ENCODE peak calls at places on chromosomes 3 and 15, in four cellular contexts. I is MG63, K is AG09309, F is HFF-Myc. S is an unnamed sample.

GRCh38 chr3:71160800-71161546 is 422.6 kb downstream of the FOXP1 start:
- DNase-seq in K (no peak), F (no peak), I (no peak), S (no peak)

GRCh38 chr15:56960116-56960515 is 41.7 kb downstream of the TCF12 start:
- DNase-seq in I (no peak), K (no peak), F (no peak), S (no peak)

GRCh38 chr3:179069762-179070390 is 1.7 kb downstream of the ZMAT3 start:
- DNase-seq in K (no peak), F (no peak), I (no peak), S (no peak)

GRCh38 chr3:30768703-30769550 is 125.5 kb downstream of the GADL1 start:
- DNase-seq in F (peak), I (peak), K (peak), S (peak)

GRCh38 chr3:5095879-5096278 is 26.2 kb upstream of the ARL8B start:
- DNase-seq in F (no peak), K (no peak), I (peak), S (no peak)

GRCh38 chr15:71455878-71456277 is 340.6 kb downstream of the THSD4 start:
- DNase-seq in K (no peak), F (no peak), I (no peak), S (no peak)

GRCh38 chr15:98904466-98905048 is 103.0 kb downstream of the PGPEP1L start:
- DNase-seq in F (no peak), K (no peak), I (peak), S (no peak)

GRCh38 chr3:178482981-178483380 is 53.3 kb upstream of the KCNMB2 start:
- DNase-seq in I (peak), K (no peak), F (no peak), S (no peak)

GRCh38 chr3:133408961-133409360 is 9.1 kb downstream of the BFSP2 start:
- DNase-seq in I (peak), K (peak), F (no peak), S (no peak)

GRCh38 chr15:38283010-38283409 is 30.4 kb downstream of the SPRED1 start:
- DNase-seq in I (no peak), K (no peak), F (no peak), S (no peak)

GRCh38 chr3:132209860-132210259 is 107.3 kb upstream of the ACP3 start:
- DNase-seq in F (no peak), K (no peak), I (no peak), S (no peak)

GRCh38 chr3:139325551-139325950 is 18.3 kb upstream of the MRPS22 start:
- DNase-seq in I (no peak), F (no peak), K (no peak), S (no peak)

GRCh38 chr3:53195602-53196574 is 34.9 kb downstream of the PRKCD start:
- DNase-seq in F (no peak), K (no peak), I (peak), S (peak)

GRCh38 chr15:85479071-85479647 is 98.8 kb downstream of the AKAP13 start:
- DNase-seq in I (peak), F (no peak), K (peak), S (no peak)

GRCh38 chr3:182605882-182606611 is 187.3 kb upstream of the ATP11B start:
- DNase-seq in F (no peak), K (no peak), I (no peak), S (no peak)

GRCh38 chr3:194574639-194575483 is 58.4 kb downstream of the TMEM44 start:
- DNase-seq in F (no peak), K (no peak), I (peak), S (no peak)

GRCh38 chr3:127022849-127023248 is 39.9 kb downstream of the PLXNA1 start:
- DNase-seq in K (no peak), F (no peak), I (no peak), S (no peak)

GRCh38 chr3:157493627-157494550 is 9.3 kb downstream of the VEPH1 start:
- DNase-seq in I (peak), K (peak), F (peak), S (no peak)

GRCh38 chr3:46629571-46630517 is 17.5 kb downstream of the FAM240A start:
- DNase-seq in F (peak), I (peak), K (no peak), S (peak)

GRCh38 chr3:179027326-179027900 is 44.2 kb downstream of the ZMAT3 start:
- DNase-seq in I (no peak), K (no peak), F (no peak), S (no peak)

GRCh38 chr3:174333640-174334039 is 525.5 kb upstream of the NAALADL2 start:
- DNase-seq in I (peak), K (no peak), F (no peak), S (no peak)

GRCh38 chr3:119819806-119820205 is 37.9 kb downstream of the NR1I2 start:
- DNase-seq in K (no peak), F (no peak), I (no peak), S (no peak)

GRCh38 chr3:189630667-189631372 is 369 bp upstream of the TP63 start:
- DNase-seq in I (peak), F (no peak), K (no peak), S (no peak)

GRCh38 chr3:174116421-174116820 is 718.9 kb downstream of the NLGN1 start:
- DNase-seq in I (peak), F (no peak), K (no peak), S (no peak)

GRCh38 chr3:154718716-154719115 is 288.7 kb upstream of the GPR149 start:
- DNase-seq in K (no peak), F (no peak), I (no peak), S (no peak)

GRCh38 chr15:90064931-90065681 is 37.2 kb downstream of the IDH2 start:
- DNase-seq in F (no peak), K (no peak), I (no peak), S (no peak)

GRCh38 chr3:192904632-192905289 is 12.9 kb downstream of the MB21D2 start:
- DNase-seq in I (no peak), F (no peak), K (no peak), S (no peak)

GRCh38 chr3:4821331-4821730 is 157.9 kb upstream of the BHLHE40 start:
- DNase-seq in K (no peak), F (no peak), I (no peak), S (no peak)

GRCh38 chr3:159721324-159721723 is 267.3 kb upstream of the IL12A start:
- DNase-seq in F (no peak), I (no peak), K (no peak), S (no peak)

GRCh38 chr15:32898991-32899613 is 181.3 kb downstream of the GREM1 start:
- DNase-seq in I (no peak), K (no peak), F (no peak), S (no peak)

GRCh38 chr3:119664850-119665379 is 4.5 kb upstream of the POPDC2 start:
- DNase-seq in F (no peak), K (no peak), I (no peak), S (no peak)

GRCh38 chr15:70160267-70160666 is 62.5 kb upstream of the TLE3 start:
- DNase-seq in F (no peak), K (no peak), I (peak), S (no peak)

GRCh38 chr3:195760345-195760983 is 39.7 kb downstream of the MUC20 start:
- DNase-seq in K (no peak), F (no peak), I (no peak), S (no peak)

GRCh38 chr15:73865904-73866303 is 7.5 kb upstream of the TBC1D21 start:
- DNase-seq in I (no peak), F (no peak), K (no peak), S (no peak)

GRCh38 chr3:134796313-134797079 is 1.4 kb downstream of the EPHB1 start:
- DNase-seq in F (no peak), I (peak), K (no peak), S (no peak)

GRCh38 chr15:75335705-75336355 is at the start of gene COMMD4:
- DNase-seq in K (peak), I (peak), F (peak), S (peak)
- H3K4me3 ChIP-seq in K (peak), I (peak), F (peak), S (peak)

DNA sequence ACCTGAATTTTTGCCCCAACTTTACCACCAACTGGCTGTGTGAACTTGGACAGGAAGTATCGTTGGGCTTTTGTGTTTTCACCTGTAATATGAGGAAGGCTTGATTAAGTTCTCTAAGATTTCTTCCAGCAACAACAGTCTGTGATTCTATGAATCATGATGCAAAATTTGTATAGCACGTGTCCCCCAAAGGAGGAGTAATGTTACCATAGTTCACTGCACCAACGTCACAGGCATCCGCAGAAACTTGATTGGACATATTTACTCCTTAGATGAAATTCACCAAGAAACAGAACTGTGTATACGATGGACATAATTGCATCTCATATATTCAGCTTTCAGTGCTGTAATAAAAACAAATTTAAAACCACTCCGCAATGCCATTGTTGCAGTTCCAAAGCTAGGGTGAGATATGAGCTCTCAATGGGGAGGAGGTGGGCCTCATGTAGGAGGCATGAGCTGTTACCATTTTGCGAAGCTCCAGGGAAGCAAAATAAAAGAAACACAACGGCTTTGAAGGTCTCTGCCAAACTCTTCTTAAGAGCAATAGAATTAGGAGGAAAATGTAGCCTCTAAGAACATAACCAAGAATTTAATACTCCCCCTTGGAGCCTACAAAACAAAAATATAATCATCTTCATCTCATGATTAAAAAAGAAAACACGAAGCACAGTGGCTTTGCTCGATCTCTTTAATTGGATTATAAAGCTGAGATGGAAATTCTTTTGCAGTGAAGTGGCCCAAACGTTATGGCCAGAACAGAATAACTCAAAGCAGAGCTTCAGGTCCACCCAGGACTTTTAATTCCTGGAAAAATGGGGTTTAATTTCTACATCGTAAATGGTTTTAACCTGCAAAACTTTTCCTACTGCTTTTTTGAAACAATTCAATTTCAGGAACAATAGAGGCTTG is 80.7 kb downstream of the CHST2 start:
- DNase-seq in K (no peak), I (no peak), F (no peak), S (no peak)
- H3K4me3 ChIP-seq in K (no peak), I (no peak), F (no peak), S (no peak)

GRCh38 chr3:15377961-15378791 is 45.8 kb upstream of the SH3BP5 start:
- DNase-seq in K (peak), I (peak), F (peak), S (peak)
- H3K4me3 ChIP-seq in K (no peak), I (no peak), F (no peak), S (no peak)

GRCh38 chr15:35852818-35853624 is 307.1 kb upstream of the DPH6 start:
- DNase-seq in F (no peak), I (no peak), K (peak), S (no peak)
- H3K4me3 ChIP-seq in F (no peak), I (no peak), K (no peak), S (no peak)

DNA sequence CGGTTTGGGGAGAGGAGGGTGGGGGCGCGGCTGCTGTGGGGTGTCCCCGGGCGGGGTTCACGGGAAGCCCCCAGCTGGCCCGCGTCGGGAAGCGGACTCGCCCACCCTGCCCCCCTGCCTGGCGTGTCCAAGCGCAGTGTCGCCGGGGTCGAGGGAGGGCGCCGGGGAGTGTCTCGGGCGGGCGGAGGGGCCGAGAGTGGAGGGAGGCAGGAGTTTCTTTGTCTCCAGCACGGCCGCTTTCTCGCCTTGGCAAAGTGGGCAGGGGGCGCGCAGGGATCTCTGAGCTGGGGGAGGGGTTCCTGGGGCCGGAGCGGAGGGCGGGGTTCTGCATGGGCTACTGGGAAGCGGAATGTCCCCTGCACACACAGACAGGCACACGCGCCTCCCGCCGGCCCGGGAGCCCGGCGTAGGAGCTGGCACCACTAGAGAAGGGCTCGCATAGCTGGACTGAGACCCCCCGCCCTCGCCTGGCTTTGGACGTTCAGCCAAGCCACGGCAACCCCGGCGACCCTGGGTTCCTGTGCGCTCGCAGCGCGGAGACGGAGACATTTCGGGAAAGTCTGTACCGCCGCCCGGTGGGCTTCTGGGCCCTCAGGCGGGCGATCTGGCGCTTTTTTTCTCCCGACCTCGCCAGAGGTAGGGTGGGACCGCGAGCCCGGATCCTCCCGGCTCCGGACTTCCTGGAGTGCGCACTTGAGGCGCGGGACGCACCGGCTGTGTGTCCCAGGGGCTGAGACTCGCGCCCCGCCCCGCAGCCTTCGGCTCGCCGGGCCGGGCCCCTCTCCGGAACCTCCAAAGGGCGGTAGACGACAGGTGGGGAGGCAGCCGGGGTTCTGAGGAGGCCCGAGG is 870 bp downstream of the ST8SIA2 start:
- DNase-seq in K (no peak), F (no peak), I (peak), S (no peak)
- H3K4me3 ChIP-seq in K (peak), F (no peak), I (peak), S (no peak)

GRCh38 chr3:197154-197855 is 742 bp downstream of the CHL1 start:
- DNase-seq in I (no peak), K (no peak), F (no peak), S (no peak)
- H3K4me3 ChIP-seq in I (peak), K (no peak), F (no peak), S (no peak)

GRCh38 chr3:48299746-48300361 is 33.6 kb downstream of the SPINK8 start:
- DNase-seq in I (no peak), K (no peak), F (no peak), S (no peak)

GRCh38 chr3:48303021-48303420 is 30.4 kb downstream of the SPINK8 start:
- DNase-seq in F (no peak), I (no peak), K (no peak), S (no peak)

GRCh38 chr3:48297111-48297810 is 36.2 kb downstream of the SPINK8 start:
- DNase-seq in I (no peak), K (no peak), F (no peak), S (no peak)

GRCh38 chr3:48301814-48302194 is 31.7 kb downstream of the SPINK8 start:
- DNase-seq in K (no peak), I (peak), F (peak), S (peak)

GRCh38 chr3:48301020-48301813 is 32.2 kb downstream of the SPINK8 start:
- DNase-seq in F (peak), I (peak), K (peak), S (peak)
- H3K4me3 ChIP-seq in F (peak), I (peak), K (peak), S (peak)

GRCh38 chr15:60551147-60551780 is 72.3 kb upstream of the ICE2 start:
- DNase-seq in F (no peak), I (no peak), K (no peak), S (no peak)

GRCh38 chr15:60552224-60552623 is 73.3 kb upstream of the ICE2 start:
- DNase-seq in F (no peak), K (no peak), I (no peak), S (no peak)

GRCh38 chr15:60554494-60554893 is 75.6 kb upstream of the ICE2 start:
- DNase-seq in I (no peak), F (no peak), K (no peak), S (no peak)

GRCh38 chr15:60551781-60552161 is 72.8 kb upstream of the ICE2 start:
- DNase-seq in I (no peak), K (no peak), F (no peak), S (no peak)

DNA sequence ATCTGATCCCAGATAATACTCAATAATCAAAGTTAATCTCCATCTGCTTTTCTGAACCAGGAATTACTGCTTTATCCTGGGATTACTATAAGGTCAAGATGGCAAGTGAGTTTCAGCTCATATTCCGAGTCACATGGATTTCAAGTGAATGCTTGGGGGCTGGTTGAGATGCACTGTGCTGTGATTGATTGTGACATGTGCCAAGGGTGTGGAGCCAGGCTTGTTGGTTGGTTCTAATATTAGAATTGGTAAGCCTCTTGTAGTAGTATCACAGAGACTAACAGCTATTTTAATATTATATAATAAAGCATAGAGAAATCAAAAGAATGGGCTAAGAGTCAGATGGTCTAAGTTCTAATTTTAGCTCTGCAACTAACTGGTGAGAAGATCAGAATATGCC is 74.2 kb upstream of the ICE2 start:
- DNase-seq in I (no peak), K (no peak), F (no peak), S (no peak)
- H3K4me3 ChIP-seq in I (no peak), K (no peak), F (no peak), S (no peak)

GRCh38 chr15:41659855-41660234 is 360 bp upstream of the MGA start:
- DNase-seq in K (no peak), I (no peak), F (no peak), S (no peak)
- H3K4me3 ChIP-seq in K (peak), I (no peak), F (peak), S (no peak)

DNA sequence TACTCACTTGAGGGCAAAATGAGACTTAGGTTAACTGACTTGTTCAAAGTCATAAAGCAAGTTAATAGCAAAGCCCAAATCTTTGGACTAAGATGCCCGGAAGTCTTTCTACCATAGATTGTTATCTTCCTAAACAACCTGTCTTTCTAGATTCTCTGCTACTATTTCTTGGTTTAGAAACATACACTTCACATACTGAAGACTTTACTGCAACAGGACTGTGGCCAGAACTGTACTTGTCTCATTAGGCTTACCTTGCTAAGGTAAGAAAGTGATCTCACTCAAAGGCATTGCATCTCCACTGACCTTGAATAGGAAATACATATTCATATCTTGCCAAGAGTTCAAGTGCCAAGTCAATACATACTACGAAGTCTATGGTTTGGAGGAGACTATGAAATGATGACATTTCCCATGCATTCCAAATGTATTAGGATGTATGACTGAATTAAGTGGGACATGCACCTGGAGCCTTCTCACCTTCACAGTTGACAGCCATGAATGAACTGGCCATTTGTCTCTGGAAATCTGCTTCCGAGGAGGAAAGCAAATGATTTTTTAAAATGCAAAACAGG is 5.0 kb downstream of the ZDHHC3 start:
- DNase-seq in F (no peak), I (no peak), K (no peak), S (no peak)
- H3K4me3 ChIP-seq in F (no peak), I (no peak), K (no peak), S (no peak)